ENCODE peak calls at places on chromosomes 11 and 22, in five cellular contexts. One of them, this sample, is unnamed.

GRCh38 chr22:19115628-19116027 is 6.6 kb downstream of the DGCR2 start:
- DNase-seq in HepG2: no peak
- DNase-seq in A549: no peak
- DNase-seq in GM12878: no peak
- DNase-seq in K562: no peak
- DNase-seq in this sample: no peak

GRCh38 chr11:41246399-41246745 is 213.1 kb downstream of the LRRC4C start:
- DNase-seq in HepG2: no peak
- DNase-seq in A549: no peak
- DNase-seq in GM12878: no peak
- DNase-seq in K562: no peak
- DNase-seq in this sample: no peak

GRCh38 chr22:47793304-47794101 is 1031.1 kb downstream of the TBC1D22A start:
- DNase-seq in HepG2: no peak
- DNase-seq in A549: no peak
- DNase-seq in GM12878: no peak
- DNase-seq in K562: no peak
- DNase-seq in this sample: no peak

GRCh38 chr11:70024773-70025045 is 53.4 kb upstream of the ANO1 start:
- DNase-seq in HepG2: no peak
- DNase-seq in A549: no peak
- DNase-seq in GM12878: no peak
- DNase-seq in K562: no peak
- DNase-seq in this sample: no peak

GRCh38 chr11:40602866-40603578 is 856.4 kb downstream of the LRRC4C start:
- DNase-seq in HepG2: no peak
- DNase-seq in A549: no peak
- DNase-seq in GM12878: no peak
- DNase-seq in K562: no peak
- DNase-seq in this sample: no peak

GRCh38 chr11:35276396-35276795 is 137.4 kb downstream of the CD44 start:
- DNase-seq in HepG2: no peak
- DNase-seq in A549: peak; percentile 25
- DNase-seq in GM12878: no peak
- DNase-seq in K562: no peak
- DNase-seq in this sample: no peak

GRCh38 chr22:44718418-44718817 is 16.4 kb downstream of the PRR5 start:
- DNase-seq in HepG2: no peak
- DNase-seq in A549: no peak
- DNase-seq in GM12878: peak; percentile 56
- DNase-seq in K562: no peak
- DNase-seq in this sample: no peak

GRCh38 chr11:110337570-110338193 is 41.3 kb upstream of the RDX start:
- DNase-seq in HepG2: no peak
- DNase-seq in A549: no peak
- DNase-seq in GM12878: no peak
- DNase-seq in K562: no peak
- DNase-seq in this sample: peak; percentile 53

GRCh38 chr11:17405232-17406005 is 17.0 kb upstream of the KCNJ11 start:
- DNase-seq in HepG2: peak; percentile 37
- DNase-seq in A549: peak; percentile 64
- DNase-seq in GM12878: no peak
- DNase-seq in K562: no peak
- DNase-seq in this sample: peak; percentile 50

GRCh38 chr11:102168483-102168882 is 58.2 kb downstream of the YAP1 start:
- DNase-seq in HepG2: no peak
- DNase-seq in A549: no peak
- DNase-seq in GM12878: no peak
- DNase-seq in K562: no peak
- DNase-seq in this sample: peak; percentile 39

GRCh38 chr22:34880667-34881066 is 185.3 kb upstream of the ISX start:
- DNase-seq in HepG2: no peak
- DNase-seq in A549: no peak
- DNase-seq in GM12878: no peak
- DNase-seq in K562: no peak
- DNase-seq in this sample: no peak

GRCh38 chr11:120324932-120325810 is at the start of gene TLCD5:
- DNase-seq in HepG2: peak; percentile 53
- DNase-seq in A549: peak; percentile 78
- DNase-seq in GM12878: no peak
- DNase-seq in K562: peak; percentile 69
- DNase-seq in this sample: peak; percentile 95

GRCh38 chr22:32754413-32755041 is 47.0 kb upstream of the TIMP3 start:
- DNase-seq in HepG2: peak; percentile 83
- DNase-seq in A549: peak; percentile 33
- DNase-seq in GM12878: no peak
- DNase-seq in K562: no peak
- DNase-seq in this sample: no peak

GRCh38 chr22:49267996-49268395 is 559.7 kb downstream of the BRD1 start:
- DNase-seq in HepG2: no peak
- DNase-seq in A549: no peak
- DNase-seq in GM12878: no peak
- DNase-seq in K562: no peak
- DNase-seq in this sample: no peak

GRCh38 chr22:37259540-37260029 is 15.5 kb upstream of the RAC2 start:
- DNase-seq in HepG2: no peak
- DNase-seq in A549: peak; percentile 57
- DNase-seq in GM12878: no peak
- DNase-seq in K562: peak; percentile 46
- DNase-seq in this sample: peak; percentile 81

GRCh38 chr11:77046060-77046501 is 11.9 kb downstream of the B3GNT6 start:
- DNase-seq in HepG2: no peak
- DNase-seq in A549: peak; percentile 57
- DNase-seq in GM12878: no peak
- DNase-seq in K562: peak; percentile 89
- DNase-seq in this sample: peak; percentile 84

GRCh38 chr11:78560826-78561484 is 13.7 kb downstream of the NARS2 start:
- DNase-seq in HepG2: peak; percentile 71
- DNase-seq in A549: no peak
- DNase-seq in GM12878: no peak
- DNase-seq in K562: no peak
- DNase-seq in this sample: no peak

GRCh38 chr22:36301384-36301828 is 48.5 kb downstream of the APOL1 start:
- DNase-seq in HepG2: peak; percentile 48
- DNase-seq in A549: peak; percentile 70
- DNase-seq in GM12878: no peak
- DNase-seq in K562: peak; percentile 63
- DNase-seq in this sample: peak; percentile 91

GRCh38 chr22:39710380-39711117 is 140.0 kb downstream of the CACNA1I start:
- DNase-seq in HepG2: no peak
- DNase-seq in A549: no peak
- DNase-seq in GM12878: no peak
- DNase-seq in K562: no peak
- DNase-seq in this sample: no peak

GRCh38 chr11:128525411-128526243 is 61.7 kb downstream of the ETS1 start:
- DNase-seq in HepG2: no peak
- DNase-seq in A549: no peak
- DNase-seq in GM12878: no peak
- DNase-seq in K562: no peak
- DNase-seq in this sample: peak; percentile 54

GRCh38 chr11:46295312-46295995 is 18.0 kb downstream of the CREB3L1 start:
- DNase-seq in HepG2: peak; percentile 27
- DNase-seq in A549: no peak
- DNase-seq in GM12878: no peak
- DNase-seq in K562: peak; percentile 96
- DNase-seq in this sample: peak; percentile 94

GRCh38 chr22:36328635-36329216 is 59.0 kb downstream of the MYH9 start:
- DNase-seq in HepG2: no peak
- DNase-seq in A549: peak; percentile 68
- DNase-seq in GM12878: peak; percentile 51
- DNase-seq in K562: peak; percentile 32
- DNase-seq in this sample: no peak

GRCh38 chr22:19714320-19715252 is at the start of gene SEPTIN5:
- DNase-seq in HepG2: no peak
- DNase-seq in A549: no peak
- DNase-seq in GM12878: no peak
- DNase-seq in K562: peak; percentile 99
- DNase-seq in this sample: no peak

GRCh38 chr22:30266445-30267381 is at the start of gene OSM:
- DNase-seq in HepG2: no peak
- DNase-seq in A549: no peak
- DNase-seq in GM12878: no peak
- DNase-seq in K562: no peak
- DNase-seq in this sample: no peak

GRCh38 chr11:104614117-104614716 is 284.0 kb downstream of the CASP12 start:
- DNase-seq in HepG2: no peak
- DNase-seq in A549: no peak
- DNase-seq in GM12878: no peak
- DNase-seq in K562: no peak
- DNase-seq in this sample: no peak

GRCh38 chr11:104610597-104610996 is 287.7 kb downstream of the CASP12 start:
- DNase-seq in HepG2: no peak
- DNase-seq in A549: no peak
- DNase-seq in GM12878: no peak
- DNase-seq in K562: no peak
- DNase-seq in this sample: no peak

GRCh38 chr11:104609297-104609696 is 289.0 kb downstream of the CASP12 start:
- DNase-seq in HepG2: peak; percentile 24
- DNase-seq in A549: peak; percentile 16
- DNase-seq in GM12878: no peak
- DNase-seq in K562: no peak
- DNase-seq in this sample: peak; percentile 85

GRCh38 chr11:104609766-104610165 is 288.5 kb downstream of the CASP12 start:
- DNase-seq in HepG2: no peak
- DNase-seq in A549: no peak
- DNase-seq in GM12878: no peak
- DNase-seq in K562: no peak
- DNase-seq in this sample: no peak
- TF ChIP-seq JUNB in HepG2: no peak
- TF ChIP-seq JUNB in A549: no peak
- TF ChIP-seq JUNB in GM12878: no peak
- TF ChIP-seq JUNB in K562: no peak
- TF ChIP-seq JUNB in this sample: no peak

GRCh38 chr11:1158681-1159525 is 1.1 kb downstream of the MUC5AC start:
- DNase-seq in HepG2: no peak
- DNase-seq in A549: no peak
- DNase-seq in GM12878: no peak
- DNase-seq in K562: no peak
- DNase-seq in this sample: no peak
- TF ChIP-seq REST in HepG2: no peak
- TF ChIP-seq REST in A549: no peak
- TF ChIP-seq REST in GM12878: no peak
- TF ChIP-seq REST in K562: no peak
- TF ChIP-seq REST in this sample: no peak

GRCh38 chr11:125680747-125681146 is at the start of gene ACRV1:
- DNase-seq in HepG2: no peak
- DNase-seq in A549: no peak
- DNase-seq in GM12878: no peak
- DNase-seq in K562: no peak
- DNase-seq in this sample: no peak

GRCh38 chr11:125675196-125675595 is 5.5 kb downstream of the ACRV1 start:
- DNase-seq in HepG2: no peak
- DNase-seq in A549: no peak
- DNase-seq in GM12878: no peak
- DNase-seq in K562: no peak
- DNase-seq in this sample: no peak

GRCh38 chr11:125679837-125680236 is 810 bp downstream of the ACRV1 start:
- DNase-seq in HepG2: no peak
- DNase-seq in A549: no peak
- DNase-seq in GM12878: no peak
- DNase-seq in K562: no peak
- DNase-seq in this sample: no peak

GRCh38 chr11:125674210-125674609 is 6.4 kb downstream of the ACRV1 start:
- DNase-seq in HepG2: no peak
- DNase-seq in A549: no peak
- DNase-seq in GM12878: no peak
- DNase-seq in K562: no peak
- DNase-seq in this sample: no peak

DNA sequence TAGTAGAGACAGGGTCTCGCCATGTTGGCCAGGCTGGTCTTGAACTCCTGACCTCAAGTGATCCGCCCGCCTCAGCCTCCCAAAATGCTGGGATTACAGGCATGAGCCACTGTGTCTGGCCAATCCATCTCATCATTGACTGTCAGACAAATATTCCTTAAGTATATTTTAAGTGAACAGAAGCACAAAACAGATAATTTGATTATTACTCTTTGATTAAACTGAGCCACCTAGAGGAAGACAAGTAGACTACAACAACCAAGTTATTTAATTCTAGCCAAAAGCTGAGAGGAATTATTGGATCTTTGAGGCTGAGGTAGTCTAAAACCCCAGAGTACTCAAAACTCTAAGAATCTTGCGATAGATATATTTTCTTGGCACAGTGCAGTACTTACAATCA is 1.2 kb downstream of the ACRV1 start:
- DNase-seq in HepG2: no peak
- DNase-seq in A549: no peak
- DNase-seq in GM12878: no peak
- DNase-seq in K562: peak; percentile 23
- DNase-seq in this sample: peak; percentile 30
- TF ChIP-seq JUNB in HepG2: no peak
- TF ChIP-seq JUNB in A549: no peak
- TF ChIP-seq JUNB in GM12878: no peak
- TF ChIP-seq JUNB in K562: no peak
- TF ChIP-seq JUNB in this sample: no peak

GRCh38 chr22:21624120-21624879 is 5.5 kb downstream of the YDJC start:
- DNase-seq in HepG2: no peak
- DNase-seq in A549: peak; percentile 31
- DNase-seq in GM12878: no peak
- DNase-seq in K562: peak; percentile 91
- DNase-seq in this sample: peak; percentile 89
- TF ChIP-seq REST in HepG2: no peak
- TF ChIP-seq REST in A549: no peak
- TF ChIP-seq REST in GM12878: no peak
- TF ChIP-seq REST in K562: no peak
- TF ChIP-seq REST in this sample: no peak

This sample was measured in GM23338.